ENCODE peak calls at places on chromosomes 3 and 15, in five cellular contexts. G is neural crest cell, A is osteocyte, I is AG10803, X is fibroblast of the conjunctiva. O is an unnamed sample.

GRCh38 chr15:68440136-68440535 is 8.2 kb upstream of the ITGA11 start:
- DNase-seq in G (no peak), A (peak; percentile 63), I (no peak), X (no peak), O (no peak)

GRCh38 chr15:71747128-71748083 is 62.9 kb upstream of the NR2E3 start:
- DNase-seq in G (no peak), A (no peak), I (peak; percentile 52), X (peak; percentile 49), O (peak; percentile 85)

GRCh38 chr15:74376226-74376625 is 8.8 kb upstream of the CYP11A1 start:
- DNase-seq in G (no peak), A (no peak), I (no peak), X (no peak), O (no peak)

GRCh38 chr3:151538706-151539403 is 78.0 kb upstream of the IGSF10 start:
- DNase-seq in G (no peak), A (no peak), I (peak; percentile 65), X (peak; percentile 64), O (peak; percentile 34)

GRCh38 chr3:10762611-10763247 is 53.3 kb upstream of the SLC6A11 start:
- DNase-seq in G (no peak), A (no peak), I (no peak), X (no peak), O (no peak)

GRCh38 chr3:48820626-48821324 is 26.9 kb downstream of the PRKAR2A start:
- DNase-seq in G (no peak), A (peak; percentile 32), I (peak; percentile 62), X (no peak), O (peak; percentile 19)

GRCh38 chr3:8313591-8314298 is 187.9 kb upstream of the LMCD1 start:
- DNase-seq in G (no peak), A (no peak), I (no peak), X (no peak), O (no peak)

GRCh38 chr3:71271616-71272015 is 311.9 kb downstream of the FOXP1 start:
- DNase-seq in G (no peak), A (no peak), I (peak; percentile 25), X (no peak), O (no peak)

GRCh38 chr15:77821188-77821958 is 188.7 kb upstream of the LINGO1 start:
- DNase-seq in G (peak; percentile 73), A (no peak), I (peak; percentile 42), X (peak; percentile 21), O (no peak)

GRCh38 chr3:52109556-52110380 is 44.5 kb downstream of the POC1A start:
- DNase-seq in G (no peak), A (no peak), I (no peak), X (no peak), O (no peak)

GRCh38 chr3:56801597-56802410 is at the start of gene ARHGEF3:
- DNase-seq in G (peak; percentile 63), A (peak; percentile 88), I (peak; percentile 63), X (no peak), O (no peak)

O was measured in skeletal muscle cell.